ENCODE peak calls at places on chromosomes 11 and 22, in five cellular contexts. O is prostate gland, G is brain microvascular endothelial cell, V is Peyer's patch, X is heart left ventricle. Y is an unnamed sample.

GRCh38 chr11:19903620-19904069 is 191.0 kb downstream of the NAV2 start:
- DNase-seq in O (peak; percentile 60), G (peak; percentile 84), V (peak; percentile 67), X (no peak), Y (peak; percentile 83)

GRCh38 chr11:5737091-5737490 is 843 bp downstream of the OR56B1 start:
- DNase-seq in O (no peak), G (peak; percentile 69), V (no peak), X (no peak), Y (no peak)

GRCh38 chr11:17238377-17238776 is 30.6 kb upstream of the PIK3C2A start:
- DNase-seq in O (peak; percentile 73), G (no peak), V (no peak), X (no peak), Y (no peak)

GRCh38 chr11:11538277-11538960 is 83.4 kb downstream of the GALNT18 start:
- DNase-seq in O (no peak), G (no peak), V (no peak), X (peak; percentile 80), Y (peak; percentile 48)

GRCh38 chr11:132055296-132055695 is 684.9 kb downstream of the NTM start:
- DNase-seq in O (no peak), G (no peak), V (no peak), X (peak; percentile 51), Y (no peak)

GRCh38 chr11:3700410-3700809 is 29.2 kb upstream of the CHRNA10 start:
- DNase-seq in O (no peak), G (no peak), V (no peak), X (no peak), Y (no peak)

GRCh38 chr11:44219830-44220778 is 89.8 kb downstream of the ALX4 start:
- DNase-seq in O (no peak), G (no peak), V (no peak), X (no peak), Y (no peak)

GRCh38 chr22:45318558-45319318 is 9.0 kb downstream of the FAM118A start:
- DNase-seq in O (no peak), G (no peak), V (no peak), X (peak; percentile 23), Y (no peak)

GRCh38 chr22:33110562-33111163 is 52.5 kb upstream of the SYN3 start:
- DNase-seq in O (no peak), G (no peak), V (no peak), X (no peak), Y (no peak)

GRCh38 chr11:72239296-72239848 is 4.6 kb downstream of the PHOX2A start:
- DNase-seq in O (no peak), G (no peak), V (peak; percentile 66), X (peak; percentile 89), Y (peak; percentile 31)

GRCh38 chr11:115193931-115194797 is 310.1 kb downstream of the CADM1 start:
- DNase-seq in O (no peak), G (no peak), V (no peak), X (no peak), Y (no peak)

GRCh38 chr22:46536559-46537220 is 730 bp downstream of the CELSR1 start:
- DNase-seq in O (no peak), G (no peak), V (no peak), X (no peak), Y (no peak)

GRCh38 chr22:46538816-46539163 is 1.4 kb upstream of the CELSR1 start:
- DNase-seq in O (no peak), G (peak; percentile 38), V (no peak), X (no peak), Y (no peak)

GRCh38 chr22:46537221-46537945 is at the start of gene CELSR1:
- DNase-seq in O (peak; percentile 73), G (no peak), V (no peak), X (no peak), Y (no peak)

GRCh38 chr22:46539169-46539568 is 1.7 kb upstream of the CELSR1 start:
- DNase-seq in O (peak; percentile 44), G (no peak), V (no peak), X (no peak), Y (no peak)

DNA sequence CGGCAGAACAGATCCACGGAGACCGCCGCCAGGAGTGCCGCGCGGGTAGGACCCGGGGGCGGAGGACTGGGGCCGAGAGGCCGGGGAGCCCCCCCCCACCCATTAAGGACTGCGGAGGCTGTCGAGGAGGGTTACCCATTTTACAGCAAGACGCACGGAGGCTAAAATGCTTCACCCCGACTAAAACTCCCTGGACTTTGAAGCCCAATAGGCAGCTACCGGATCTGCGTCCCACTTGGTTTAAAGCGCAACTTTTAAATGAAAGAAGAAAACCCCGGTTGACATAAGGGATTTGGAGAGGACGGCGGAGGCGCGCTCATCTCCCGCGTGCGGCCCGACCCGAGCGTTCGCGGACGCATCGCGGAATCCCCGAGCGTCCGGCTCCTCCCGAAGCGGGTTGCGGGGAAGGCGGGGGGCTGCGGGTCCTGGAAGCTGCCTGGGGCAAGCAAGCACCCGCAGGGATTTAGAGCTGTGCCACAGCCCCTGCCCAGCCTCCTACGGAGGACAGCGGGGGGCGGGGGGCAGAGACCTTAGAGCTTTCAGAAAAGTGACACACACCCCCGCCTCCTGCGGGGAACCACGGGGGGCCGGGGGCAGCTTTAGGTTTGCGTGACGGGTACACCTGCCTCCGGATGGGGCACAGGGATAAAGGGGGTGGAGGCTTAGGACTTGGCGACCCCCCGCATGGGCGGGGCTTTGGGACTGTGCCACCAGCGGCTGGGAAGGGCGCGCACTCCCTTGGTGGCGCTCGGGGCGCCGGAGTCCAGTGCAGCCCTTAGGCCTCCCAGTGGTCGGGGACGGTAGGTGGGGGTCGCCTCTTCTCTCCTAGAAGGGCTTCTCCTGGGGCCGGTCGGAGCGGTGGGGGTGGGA is 761 bp upstream of the CELSR1 start:
- DNase-seq in O (no peak), G (peak; percentile 34), V (no peak), X (no peak), Y (peak; percentile 44)
- TF ChIP-seq CTCF in O (no peak), G (peak; percentile 57), V (no peak), X (no peak), Y (no peak)

GRCh38 chr11:62151737-62152102 is 27.9 kb downstream of the INCENP start:
- DNase-seq in O (no peak), G (no peak), V (no peak), X (no peak), Y (no peak)

GRCh38 chr11:62153617-62154016 is 29.8 kb downstream of the INCENP start:
- DNase-seq in O (no peak), G (no peak), V (no peak), X (no peak), Y (no peak)

GRCh38 chr11:62153087-62153395 is 29.2 kb downstream of the INCENP start:
- DNase-seq in O (no peak), G (no peak), V (no peak), X (no peak), Y (no peak)

GRCh38 chr11:62150887-62151736 is 27.3 kb downstream of the INCENP start:
- DNase-seq in O (no peak), G (no peak), V (no peak), X (no peak), Y (no peak)

DNA sequence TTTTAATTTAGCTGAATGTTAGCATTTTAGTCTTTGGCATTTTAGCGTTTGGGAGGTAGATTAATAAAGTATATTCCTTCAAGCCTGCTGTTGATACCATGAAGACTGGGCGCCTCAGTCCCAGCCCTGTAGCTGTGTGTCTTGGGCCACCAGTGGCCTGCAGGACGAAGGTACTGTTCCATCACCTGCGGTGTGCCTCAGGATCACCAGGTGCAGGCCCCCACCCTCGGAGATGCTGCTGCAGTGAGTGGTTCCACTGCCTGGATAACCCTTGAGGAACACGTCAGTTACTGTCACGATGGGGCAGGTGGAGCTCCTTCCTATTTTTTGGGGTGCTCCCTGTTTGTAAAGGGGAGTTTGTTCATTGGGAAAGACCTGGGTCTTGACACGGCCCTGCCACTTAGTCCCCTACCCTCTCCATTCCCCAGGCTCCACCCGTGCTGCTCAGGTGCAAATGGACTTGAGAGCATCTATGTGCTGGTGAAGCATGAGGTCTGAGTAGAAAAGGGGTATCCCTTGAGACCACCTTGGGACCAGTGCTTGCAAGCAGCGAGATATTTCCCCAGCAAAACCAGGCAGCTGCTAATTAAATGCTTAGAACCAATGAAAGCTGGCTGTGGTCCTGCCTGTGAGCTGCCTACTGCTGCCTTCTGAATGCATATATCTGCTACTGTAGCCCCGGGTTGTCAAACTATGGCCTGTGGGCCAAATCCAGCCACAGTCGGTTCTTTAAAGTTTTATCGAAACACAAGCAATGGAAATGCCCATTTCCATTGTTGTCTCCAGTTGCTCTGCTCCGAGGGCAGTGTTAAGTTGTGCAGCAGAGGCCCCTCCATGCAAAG is 28.7 kb downstream of the INCENP start:
- DNase-seq in O (no peak), G (no peak), V (no peak), X (no peak), Y (no peak)
- TF ChIP-seq CTCF in O (no peak), G (no peak), V (no peak), X (no peak), Y (no peak)

DNA sequence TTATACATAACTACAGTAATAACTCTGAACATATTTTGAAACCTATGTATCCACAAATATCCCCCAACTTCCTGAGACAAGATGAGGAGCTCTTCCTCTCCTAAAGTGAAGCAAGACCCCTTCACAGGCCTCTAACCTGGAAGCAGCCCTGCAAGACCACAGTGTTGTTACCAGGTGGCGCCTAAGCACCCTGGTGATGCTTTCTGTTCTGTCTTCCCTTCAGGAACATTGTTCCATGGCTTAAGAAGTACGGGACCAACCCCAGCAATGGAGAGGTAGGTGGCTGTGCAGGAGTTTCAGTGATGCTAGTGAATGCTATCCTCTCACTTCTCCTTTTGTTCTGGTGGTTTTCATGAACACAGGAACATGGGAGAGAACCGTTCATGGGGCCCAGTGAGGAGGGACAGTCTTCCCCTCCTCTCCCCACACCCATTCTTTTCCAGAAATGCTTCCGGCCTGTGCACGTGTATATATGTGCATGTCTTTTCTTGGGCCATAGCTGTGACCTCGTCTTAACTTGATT is 6.4 kb downstream of the PPIL2 start:
- DNase-seq in O (no peak), G (no peak), V (no peak), X (no peak), Y (no peak)
- TF ChIP-seq CTCF in O (no peak), G (no peak), V (no peak), X (no peak), Y (no peak)

GRCh38 chr11:128323381-128323780 is 264.0 kb downstream of the ETS1 start:
- DNase-seq in O (no peak), G (peak; percentile 25), V (no peak), X (no peak), Y (no peak)
- TF ChIP-seq CTCF in O (no peak), G (peak; percentile 66), V (peak; percentile 41), X (peak; percentile 35), Y (no peak)

GRCh38 chr22:26318975-26319374 is 110.1 kb upstream of the ASPHD2 start:
- DNase-seq in O (no peak), G (peak; percentile 22), V (no peak), X (no peak), Y (peak; percentile 59)
- TF ChIP-seq CTCF in O (no peak), G (peak; percentile 66), V (no peak), X (no peak), Y (peak; percentile 36)

GRCh38 chr11:7353100-7353499 is 101.4 kb downstream of the SYT9 start:
- DNase-seq in O (no peak), G (peak; percentile 10), V (no peak), X (no peak), Y (peak; percentile 15)
- TF ChIP-seq CTCF in O (peak; percentile 13), G (peak; percentile 67), V (peak; percentile 47), X (peak; percentile 24), Y (peak; percentile 20)

GRCh38 chr11:82494988-82495432 is 238.7 kb downstream of the FAM181B start:
- DNase-seq in O (no peak), G (no peak), V (no peak), X (no peak), Y (no peak)
- TF ChIP-seq CTCF in O (peak; percentile 19), G (no peak), V (peak; percentile 4), X (peak; percentile 19), Y (peak; percentile 41)

Y was measured in glutamatergic neuron.